ENCODE peak calls at places on chromosome 12, in seven cellular contexts. One of them, this sample, is unnamed.

GRCh38 chr12:121114019-121114639 is 18.5 kb upstream of the P2RX7 start:
- DNase-seq in SK-N-SH: no peak
- DNase-seq in ovary: no peak
- DNase-seq in HepG2: no peak
- DNase-seq in tibial nerve: no peak
- DNase-seq in stomach: no peak
- DNase-seq in A549: no peak
- DNase-seq in this sample: peak; percentile 6

GRCh38 chr12:89529738-89530137 is 3.9 kb upstream of the POC1B start:
- DNase-seq in SK-N-SH: peak; percentile 69
- DNase-seq in ovary: no peak
- DNase-seq in HepG2: peak; percentile 42
- DNase-seq in tibial nerve: no peak
- DNase-seq in stomach: no peak
- DNase-seq in A549: peak; percentile 66
- DNase-seq in this sample: no peak

GRCh38 chr12:25262696-25263095 is 12.0 kb upstream of the KRAS start:
- DNase-seq in SK-N-SH: no peak
- DNase-seq in ovary: no peak
- DNase-seq in HepG2: no peak
- DNase-seq in tibial nerve: no peak
- DNase-seq in stomach: no peak
- DNase-seq in A549: no peak
- DNase-seq in this sample: no peak

GRCh38 chr12:68200854-68201253 is 24.8 kb downstream of the IL26 start:
- DNase-seq in SK-N-SH: no peak
- DNase-seq in ovary: no peak
- DNase-seq in HepG2: no peak
- DNase-seq in tibial nerve: no peak
- DNase-seq in stomach: no peak
- DNase-seq in A549: no peak
- DNase-seq in this sample: no peak

GRCh38 chr12:47391566-47391965 is 311.8 kb upstream of the AMIGO2 start:
- DNase-seq in SK-N-SH: no peak
- DNase-seq in ovary: no peak
- DNase-seq in HepG2: no peak
- DNase-seq in tibial nerve: no peak
- DNase-seq in stomach: peak; percentile 26
- DNase-seq in A549: no peak
- DNase-seq in this sample: no peak

GRCh38 chr12:131900397-131900796 is 6.0 kb downstream of the ULK1 start:
- DNase-seq in SK-N-SH: no peak
- DNase-seq in ovary: no peak
- DNase-seq in HepG2: no peak
- DNase-seq in tibial nerve: no peak
- DNase-seq in stomach: no peak
- DNase-seq in A549: no peak
- DNase-seq in this sample: no peak

GRCh38 chr12:108730337-108731104 is 797 bp downstream of the CORO1C start:
- DNase-seq in SK-N-SH: peak; percentile 74
- DNase-seq in ovary: peak; percentile 63
- DNase-seq in HepG2: peak; percentile 54
- DNase-seq in tibial nerve: peak; percentile 59
- DNase-seq in stomach: peak; percentile 52
- DNase-seq in A549: peak; percentile 61
- DNase-seq in this sample: peak; percentile 90

GRCh38 chr12:21169878-21170472 is 39.0 kb downstream of the SLCO1B1 start:
- DNase-seq in SK-N-SH: peak; percentile 33
- DNase-seq in ovary: no peak
- DNase-seq in HepG2: peak; percentile 37
- DNase-seq in tibial nerve: peak; percentile 21
- DNase-seq in stomach: peak; percentile 51
- DNase-seq in A549: peak; percentile 5
- DNase-seq in this sample: no peak

GRCh38 chr12:49487605-49488004 is 51.2 kb upstream of the KCNH3 start:
- DNase-seq in SK-N-SH: no peak
- DNase-seq in ovary: no peak
- DNase-seq in HepG2: no peak
- DNase-seq in tibial nerve: no peak
- DNase-seq in stomach: no peak
- DNase-seq in A549: no peak
- DNase-seq in this sample: no peak

GRCh38 chr12:1776139-1776975 is 44.0 kb upstream of the LRTM2 start:
- DNase-seq in SK-N-SH: peak; percentile 44
- DNase-seq in ovary: no peak
- DNase-seq in HepG2: no peak
- DNase-seq in tibial nerve: no peak
- DNase-seq in stomach: no peak
- DNase-seq in A549: peak; percentile 65
- DNase-seq in this sample: no peak

GRCh38 chr12:94735985-94736384 is 85.6 kb upstream of the TMCC3 start:
- DNase-seq in SK-N-SH: no peak
- DNase-seq in ovary: no peak
- DNase-seq in HepG2: no peak
- DNase-seq in tibial nerve: no peak
- DNase-seq in stomach: no peak
- DNase-seq in A549: no peak
- DNase-seq in this sample: no peak
- TF ChIP-seq EP300 in SK-N-SH: no peak
- TF ChIP-seq EP300 in ovary: no peak
- TF ChIP-seq EP300 in HepG2: no peak
- TF ChIP-seq EP300 in tibial nerve: no peak
- TF ChIP-seq EP300 in stomach: no peak
- TF ChIP-seq EP300 in A549: no peak
- TF ChIP-seq EP300 in this sample: no peak

GRCh38 chr12:14984036-14984435 is 11.2 kb downstream of the PDE6H start:
- DNase-seq in SK-N-SH: no peak
- DNase-seq in ovary: no peak
- DNase-seq in HepG2: no peak
- DNase-seq in tibial nerve: no peak
- DNase-seq in stomach: no peak
- DNase-seq in A549: no peak
- DNase-seq in this sample: no peak

GRCh38 chr12:14981049-14981448 is 8.2 kb downstream of the PDE6H start:
- DNase-seq in SK-N-SH: no peak
- DNase-seq in ovary: no peak
- DNase-seq in HepG2: no peak
- DNase-seq in tibial nerve: no peak
- DNase-seq in stomach: no peak
- DNase-seq in A549: no peak
- DNase-seq in this sample: no peak

GRCh38 chr12:14982562-14982961 is 9.7 kb downstream of the PDE6H start:
- DNase-seq in SK-N-SH: no peak
- DNase-seq in ovary: no peak
- DNase-seq in HepG2: no peak
- DNase-seq in tibial nerve: no peak
- DNase-seq in stomach: no peak
- DNase-seq in A549: no peak
- DNase-seq in this sample: no peak

GRCh38 chr12:14986449-14986848 is 13.6 kb downstream of the PDE6H start:
- DNase-seq in SK-N-SH: no peak
- DNase-seq in ovary: no peak
- DNase-seq in HepG2: no peak
- DNase-seq in tibial nerve: no peak
- DNase-seq in stomach: no peak
- DNase-seq in A549: no peak
- DNase-seq in this sample: no peak

DNA sequence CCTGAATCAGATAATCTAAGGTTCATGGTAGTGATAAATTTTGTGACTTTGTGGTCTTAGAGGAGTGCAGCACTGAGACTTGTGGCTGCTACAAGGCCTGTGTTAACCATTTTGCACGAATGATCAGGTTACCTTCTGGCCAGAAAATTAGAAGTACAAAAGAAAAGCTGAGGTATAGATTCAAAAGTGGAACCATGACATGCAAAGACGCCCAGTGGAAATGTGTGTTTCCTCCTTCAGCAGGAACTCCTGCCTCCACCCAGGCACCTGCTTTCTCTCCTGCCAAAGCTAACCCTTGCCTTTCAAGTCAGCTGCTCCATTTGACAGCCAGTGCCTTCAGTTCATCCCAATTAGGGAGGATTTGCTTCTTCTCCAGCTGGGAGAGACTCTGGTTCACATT is 10.1 kb downstream of the PDE6H start:
- DNase-seq in SK-N-SH: no peak
- DNase-seq in ovary: no peak
- DNase-seq in HepG2: no peak
- DNase-seq in tibial nerve: no peak
- DNase-seq in stomach: no peak
- DNase-seq in A549: no peak
- DNase-seq in this sample: no peak
- H3K27ac ChIP-seq in SK-N-SH: no peak overlapping the region
- H3K27ac ChIP-seq in ovary: no peak overlapping the region
- H3K27ac ChIP-seq in HepG2: no peak overlapping the region
- H3K27ac ChIP-seq in tibial nerve: no peak overlapping the region
- H3K27ac ChIP-seq in stomach: no peak overlapping the region
- H3K27ac ChIP-seq in A549: no peak overlapping the region
- H3K27ac ChIP-seq in this sample: no peak overlapping the region

GRCh38 chr12:54420766-54421144 is 1.7 kb upstream of the ITGA5 start:
- DNase-seq in SK-N-SH: no peak
- DNase-seq in ovary: no peak
- DNase-seq in HepG2: no peak
- DNase-seq in tibial nerve: peak; percentile 61
- DNase-seq in stomach: no peak
- DNase-seq in A549: no peak
- DNase-seq in this sample: peak; percentile 90
- H3K4me3 ChIP-seq in SK-N-SH: no peak overlapping the region
- H3K4me3 ChIP-seq in ovary: no peak overlapping the region
- H3K4me3 ChIP-seq in HepG2: no peak overlapping the region
- H3K4me3 ChIP-seq in tibial nerve: no peak overlapping the region
- H3K4me3 ChIP-seq in stomach: no peak overlapping the region
- H3K4me3 ChIP-seq in A549: no peak overlapping the region
- H3K4me3 ChIP-seq in this sample: peak overlapping the region; percentile 99

DNA sequence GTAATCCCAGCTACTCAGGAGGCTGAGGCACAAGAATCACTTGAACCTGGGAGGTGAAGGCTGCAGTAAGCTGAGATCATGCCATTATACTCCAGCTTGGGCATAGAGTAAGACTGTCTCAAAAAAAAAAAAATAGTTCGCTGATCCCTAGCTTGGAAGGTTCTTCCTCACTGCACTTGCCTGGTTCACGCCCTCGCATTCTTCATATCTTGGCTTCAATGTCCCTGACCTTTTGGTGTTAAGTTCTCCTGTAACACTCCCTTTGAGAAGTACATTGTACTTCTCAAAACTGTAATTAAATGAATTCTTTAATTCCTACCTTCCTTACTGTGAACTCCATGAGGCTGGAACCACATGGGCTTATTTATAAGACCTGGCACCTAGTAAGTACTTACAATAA is 16.5 kb upstream of the TPCN1 start:
- DNase-seq in SK-N-SH: no peak
- DNase-seq in ovary: no peak
- DNase-seq in HepG2: no peak
- DNase-seq in tibial nerve: no peak
- DNase-seq in stomach: no peak
- DNase-seq in A549: no peak
- DNase-seq in this sample: no peak
- TF ChIP-seq EP300 in SK-N-SH: no peak
- TF ChIP-seq EP300 in ovary: no peak
- TF ChIP-seq EP300 in HepG2: no peak
- TF ChIP-seq EP300 in tibial nerve: no peak
- TF ChIP-seq EP300 in stomach: no peak
- TF ChIP-seq EP300 in A549: no peak
- TF ChIP-seq EP300 in this sample: no peak

GRCh38 chr12:12326262-12326661 is 23.8 kb downstream of the MANSC1 start:
- DNase-seq in SK-N-SH: no peak
- DNase-seq in ovary: no peak
- DNase-seq in HepG2: no peak
- DNase-seq in tibial nerve: no peak
- DNase-seq in stomach: no peak
- DNase-seq in A549: no peak
- DNase-seq in this sample: peak; percentile 9
- H3K27ac ChIP-seq in SK-N-SH: no peak overlapping the region
- H3K27ac ChIP-seq in ovary: no peak overlapping the region
- H3K27ac ChIP-seq in HepG2: no peak overlapping the region
- H3K27ac ChIP-seq in tibial nerve: no peak overlapping the region
- H3K27ac ChIP-seq in stomach: no peak overlapping the region
- H3K27ac ChIP-seq in A549: peak overlapping the region; percentile 55
- H3K27ac ChIP-seq in this sample: no peak overlapping the region

GRCh38 chr12:79423560-79423959 is 267.2 kb downstream of the PAWR start:
- DNase-seq in SK-N-SH: no peak
- DNase-seq in ovary: no peak
- DNase-seq in HepG2: no peak
- DNase-seq in tibial nerve: no peak
- DNase-seq in stomach: no peak
- DNase-seq in A549: no peak
- DNase-seq in this sample: no peak

GRCh38 chr12:79420146-79420618 is 270.6 kb downstream of the PAWR start:
- DNase-seq in SK-N-SH: no peak
- DNase-seq in ovary: no peak
- DNase-seq in HepG2: peak; percentile 73
- DNase-seq in tibial nerve: no peak
- DNase-seq in stomach: no peak
- DNase-seq in A549: peak; percentile 38
- DNase-seq in this sample: no peak

GRCh38 chr12:79424109-79424721 is 266.5 kb downstream of the PAWR start:
- DNase-seq in SK-N-SH: peak; percentile 30
- DNase-seq in ovary: no peak
- DNase-seq in HepG2: peak; percentile 91
- DNase-seq in tibial nerve: no peak
- DNase-seq in stomach: no peak
- DNase-seq in A549: peak; percentile 55
- DNase-seq in this sample: no peak

GRCh38 chr12:79421236-79421740 is 269.5 kb downstream of the PAWR start:
- DNase-seq in SK-N-SH: no peak
- DNase-seq in ovary: no peak
- DNase-seq in HepG2: no peak
- DNase-seq in tibial nerve: no peak
- DNase-seq in stomach: no peak
- DNase-seq in A549: no peak
- DNase-seq in this sample: no peak

GRCh38 chr12:79422060-79422812 is 268.5 kb downstream of the PAWR start:
- DNase-seq in SK-N-SH: no peak
- DNase-seq in ovary: no peak
- DNase-seq in HepG2: peak; percentile 13
- DNase-seq in tibial nerve: no peak
- DNase-seq in stomach: no peak
- DNase-seq in A549: no peak
- DNase-seq in this sample: no peak
- H3K4me3 ChIP-seq in SK-N-SH: no peak overlapping the region
- H3K4me3 ChIP-seq in ovary: no peak overlapping the region
- H3K4me3 ChIP-seq in HepG2: no peak overlapping the region
- H3K4me3 ChIP-seq in tibial nerve: no peak overlapping the region
- H3K4me3 ChIP-seq in stomach: no peak overlapping the region
- H3K4me3 ChIP-seq in A549: no peak overlapping the region
- H3K4me3 ChIP-seq in this sample: no peak overlapping the region